ENCODE peak calls at places on chromosome 3, in four cellular contexts. D is AG09309, T is GM06990, Z is GM10248. C is an unnamed sample.

GRCh38 chr3:99859855-99860254 is 42.2 kb downstream of the CMSS1 start:
- DNase-seq in Z (no peak), T (no peak), D (peak), C (no peak)

GRCh38 chr3:172249039-172249438 is 199.2 kb downstream of the GHSR start:
- DNase-seq in D (no peak), T (no peak), Z (no peak), C (no peak)

GRCh38 chr3:119420196-119420595 is 43.2 kb downstream of the TMEM39A start:
- DNase-seq in T (no peak), D (no peak), Z (no peak), C (no peak)

GRCh38 chr3:110814170-110815007 is 257.2 kb upstream of the NECTIN3 start:
- DNase-seq in Z (no peak), T (peak), D (peak), C (peak)

GRCh38 chr3:190863119-190863465 is 598 bp upstream of the GMNC start:
- DNase-seq in T (no peak), D (no peak), Z (no peak), C (no peak)

GRCh38 chr3:173066044-173066679 is 74.9 kb downstream of the SPATA16 start:
- DNase-seq in T (no peak), Z (no peak), D (no peak), C (no peak)

GRCh38 chr3:136716629-136717028 is 35.5 kb downstream of the STAG1 start:
- DNase-seq in T (no peak), Z (no peak), D (no peak), C (no peak)

GRCh38 chr3:176919836-176920760 is 277.2 kb downstream of the TBL1XR1 start:
- DNase-seq in T (no peak), Z (no peak), D (no peak), C (no peak)

GRCh38 chr3:14923476-14923875 is 23.9 kb upstream of the NR2C2 start:
- DNase-seq in D (no peak), T (no peak), Z (no peak), C (no peak)

GRCh38 chr3:113212845-113213375 is 1.6 kb downstream of the BOC start:
- DNase-seq in Z (peak), T (no peak), D (no peak), C (no peak)

GRCh38 chr3:12897537-12898289 is 56.3 kb upstream of the RPL32 start:
- DNase-seq in D (no peak), T (no peak), Z (no peak), C (no peak)

GRCh38 chr3:52090131-52090548 is 33.8 kb upstream of the DUSP7 start:
- DNase-seq in D (peak), Z (no peak), T (no peak), C (no peak)

GRCh38 chr3:196997311-196997710 is 28.7 kb upstream of the PIGZ start:
- DNase-seq in T (no peak), Z (no peak), D (no peak), C (no peak)

GRCh38 chr3:159798951-159799350 is 189.7 kb upstream of the IL12A start:
- DNase-seq in T (no peak), Z (no peak), D (peak), C (no peak)

GRCh38 chr3:169774186-169774585 is 990 bp downstream of the MYNN start:
- DNase-seq in D (no peak), T (no peak), Z (no peak), C (no peak)

GRCh38 chr3:112604536-112604935 is 36.4 kb downstream of the CCDC80 start:
- DNase-seq in D (peak), T (no peak), Z (no peak), C (no peak)

GRCh38 chr3:72574144-72574543 is 274.1 kb downstream of the SHQ1 start:
- DNase-seq in Z (no peak), T (no peak), D (no peak), C (no peak)

GRCh38 chr3:160001850-160002623 is 13.4 kb downstream of the IL12A start:
- DNase-seq in D (no peak), T (no peak), Z (no peak), C (no peak)

GRCh38 chr3:114310701-114311100 is 16.9 kb downstream of the TIGIT start:
- DNase-seq in Z (no peak), T (no peak), D (no peak), C (no peak)

GRCh38 chr3:139846729-139847128 is 88.3 kb upstream of the CLSTN2 start:
- DNase-seq in D (no peak), T (no peak), Z (no peak), C (no peak)

GRCh38 chr3:51977449-51978142 is 2.7 kb downstream of the ABHD14A start:
- DNase-seq in D (no peak), Z (no peak), T (no peak), C (no peak)

GRCh38 chr3:143811602-143812001 is 36.7 kb downstream of the SLC9A9 start:
- DNase-seq in D (no peak), T (no peak), Z (no peak), C (no peak)

GRCh38 chr3:29268651-29269050 is 12.2 kb upstream of the RBMS3 start:
- DNase-seq in T (no peak), Z (no peak), D (no peak), C (no peak)

GRCh38 chr3:48945856-48946549 is 27.4 kb downstream of the ARIH2 start:
- DNase-seq in T (no peak), D (no peak), Z (no peak), C (no peak)

GRCh38 chr3:85875589-85875988 is 916.8 kb downstream of the CADM2 start:
- DNase-seq in Z (no peak), T (no peak), D (no peak), C (no peak)

GRCh38 chr3:116059421-116060096 is 385.7 kb downstream of the LSAMP start:
- DNase-seq in Z (no peak), T (no peak), D (peak), C (no peak)

GRCh38 chr3:46988616-46989015 is 9.2 kb downstream of the NBEAL2 start:
- DNase-seq in T (no peak), Z (no peak), D (no peak), C (no peak)

GRCh38 chr3:178353292-178353814 is 182.9 kb upstream of the KCNMB2 start:
- DNase-seq in Z (no peak), D (no peak), T (no peak), C (no peak)

GRCh38 chr3:33898901-33899300 is 100.5 kb downstream of the PDCD6IP start:
- DNase-seq in D (no peak), Z (no peak), T (no peak), C (no peak)

GRCh38 chr3:193788189-193788946 is 195.4 kb downstream of the OPA1 start:
- DNase-seq in Z (peak), D (no peak), T (peak), C (peak)

GRCh38 chr3:184040010-184040409 is 8.5 kb downstream of the HTR3D start:
- DNase-seq in D (peak), T (no peak), Z (no peak), C (no peak)

GRCh38 chr3:184562146-184562861 is 719 bp downstream of the EPHB3 start:
- DNase-seq in D (no peak), Z (no peak), T (no peak), C (no peak)

GRCh38 chr3:58349792-58350626 is 17.3 kb downstream of the PXK start:
- DNase-seq in D (no peak), Z (peak), T (peak), C (peak)

GRCh38 chr3:37811625-37812356 is 49.9 kb upstream of the CTDSPL start:
- DNase-seq in T (no peak), D (no peak), Z (no peak), C (no peak)

GRCh38 chr3:129975332-129976090 is 991 bp downstream of the TRH start:
- DNase-seq in Z (no peak), T (no peak), D (no peak), C (peak)
- TF ChIP-seq CTCF in Z (no peak), T (no peak), D (no peak), C (no peak)

DNA sequence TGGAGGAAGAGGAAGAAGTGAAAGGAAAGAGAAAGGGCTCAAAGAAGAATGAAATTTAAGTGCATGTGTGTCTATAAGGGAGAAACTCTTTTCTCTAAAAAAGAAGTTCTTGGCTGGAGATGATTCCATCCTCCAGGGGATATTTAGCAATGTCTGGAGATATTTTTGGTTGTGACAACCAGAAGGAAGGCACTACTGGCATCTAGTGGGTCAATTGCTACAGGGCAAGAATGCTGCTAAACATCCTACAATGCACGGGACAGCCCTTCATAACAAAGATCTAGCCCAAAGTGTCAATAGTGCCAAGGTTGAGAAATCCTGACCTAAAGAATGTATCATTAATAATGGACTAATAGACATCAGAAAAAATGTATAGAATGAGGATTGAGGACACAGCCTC is 57.4 kb upstream of the ST3GAL6 start:
- DNase-seq in T (no peak), D (no peak), Z (no peak), C (no peak)
- TF ChIP-seq CTCF in T (peak), D (peak), Z (no peak), C (no peak)

DNA sequence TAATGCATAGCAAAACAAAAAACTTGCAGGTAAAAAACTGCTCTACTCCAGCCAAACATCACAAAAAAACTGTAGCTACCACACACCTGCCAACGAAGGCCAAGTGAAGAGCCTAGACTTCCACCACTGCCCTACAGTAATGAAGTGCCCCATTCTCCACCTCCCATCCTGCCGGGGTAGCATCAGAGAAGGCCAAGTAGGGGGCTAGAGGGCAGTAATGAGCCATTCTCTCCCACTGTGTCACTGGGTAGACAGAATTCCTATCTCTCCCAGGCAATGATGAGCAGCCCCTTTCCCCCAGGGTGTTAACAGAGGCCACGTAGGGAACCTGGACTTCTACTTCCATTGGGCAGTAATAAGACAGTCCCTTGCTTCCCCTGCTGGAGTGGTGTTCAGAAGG is 9.5 kb downstream of the SEC22C start:
- DNase-seq in Z (peak), T (no peak), D (no peak), C (peak)
- TF ChIP-seq CTCF in Z (peak), T (peak), D (peak), C (peak)

GRCh38 chr3:5138214-5138981 is 16.3 kb downstream of the ARL8B start:
- DNase-seq in Z (no peak), T (no peak), D (no peak), C (no peak)

GRCh38 chr3:5136211-5136610 is 14.1 kb downstream of the ARL8B start:
- DNase-seq in Z (no peak), D (no peak), T (no peak), C (no peak)

GRCh38 chr3:5140230-5140621 is 18.1 kb downstream of the ARL8B start:
- DNase-seq in T (no peak), Z (no peak), D (no peak), C (no peak)

GRCh38 chr3:5133689-5134088 is 11.6 kb downstream of the ARL8B start:
- DNase-seq in D (no peak), T (no peak), Z (no peak), C (no peak)

GRCh38 chr3:5136619-5137429 is 14.7 kb downstream of the ARL8B start:
- DNase-seq in D (no peak), T (no peak), Z (peak), C (peak)
- TF ChIP-seq CTCF in D (peak), T (peak), Z (peak), C (peak)

GRCh38 chr3:134883697-134884385 is 88.8 kb downstream of the EPHB1 start:
- DNase-seq in T (no peak), Z (no peak), D (no peak), C (no peak)

GRCh38 chr3:134880431-134880830 is 85.4 kb downstream of the EPHB1 start:
- DNase-seq in D (no peak), T (no peak), Z (no peak), C (no peak)

GRCh38 chr3:134881305-134881704 is 86.2 kb downstream of the EPHB1 start:
- DNase-seq in Z (no peak), D (no peak), T (no peak), C (no peak)

GRCh38 chr3:134886991-134887390 is 91.9 kb downstream of the EPHB1 start:
- DNase-seq in Z (no peak), D (no peak), T (no peak), C (no peak)

GRCh38 chr3:134885877-134886621 is 91.0 kb downstream of the EPHB1 start:
- DNase-seq in Z (peak), D (peak), T (peak), C (peak)
- TF ChIP-seq CTCF in Z (peak), D (peak), T (peak), C (peak)

C was measured in GM13977.